ENCODE peak calls at places on chromosome 9, in ten cellular contexts. Z is sigmoid colon, N is A549, X is vagina, L is esophagus squamous epithelium, I is esophagus muscularis mucosa, G is endothelial cell of umbilical vein, M is K562, V is tibial nerve, S is H1. C is an unnamed sample.
A peak's percentile ranks its signal among the peaks of the same experiment; 100 is the strongest.

GRCh38 chr9:93295031-93295430 is 111.1 kb downstream of the WNK2 start:
- DNase-seq in Z (no peak), N (no peak), X (no peak), L (no peak), I (peak; percentile 83), G (no peak), M (no peak), V (no peak), S (no peak), C (no peak)

GRCh38 chr9:112360047-112360804 is 19.7 kb upstream of the HSDL2 start:
- DNase-seq in Z (no peak), N (no peak), X (no peak), L (no peak), I (no peak), G (peak; percentile 60), M (no peak), V (no peak), S (no peak), C (no peak)

GRCh38 chr9:3912817-3913216 is 387.0 kb upstream of the RFX3 start:
- DNase-seq in Z (no peak), N (no peak), X (no peak), L (no peak), I (no peak), G (no peak), M (no peak), V (no peak), S (no peak), C (no peak)

GRCh38 chr9:114386886-114387677 is 700 bp downstream of the AKNA start:
- DNase-seq in Z (peak; percentile 81), N (no peak), X (no peak), L (no peak), I (no peak), G (no peak), M (no peak), V (no peak), S (no peak), C (no peak)

GRCh38 chr9:19026375-19026774 is 6.6 kb downstream of the SAXO1 start:
- DNase-seq in Z (no peak), N (no peak), X (no peak), L (no peak), I (no peak), G (no peak), M (no peak), V (no peak), S (no peak), C (no peak)

GRCh38 chr9:77946969-77947368 is 84.6 kb downstream of the GNAQ start:
- DNase-seq in Z (no peak), N (no peak), X (no peak), L (no peak), I (peak; percentile 92), G (no peak), M (no peak), V (no peak), S (no peak), C (no peak)

GRCh38 chr9:101399641-101399965 is 952 bp downstream of the ZNF189 start:
- DNase-seq in Z (no peak), N (no peak), X (no peak), L (no peak), I (no peak), G (no peak), M (no peak), V (no peak), S (no peak), C (no peak)

GRCh38 chr9:79623799-79624721 is 52.3 kb downstream of the TLE4 start:
- DNase-seq in Z (peak; percentile 63), N (peak; percentile 13), X (no peak), L (peak; percentile 2), I (no peak), G (peak; percentile 70), M (peak; percentile 5), V (no peak), S (no peak), C (no peak)

GRCh38 chr9:27599521-27600234 is 26.4 kb upstream of the C9orf72 start:
- DNase-seq in Z (no peak), N (no peak), X (no peak), L (no peak), I (no peak), G (no peak), M (no peak), V (no peak), S (no peak), C (no peak)

GRCh38 chr9:95197692-95198271 is 119.7 kb downstream of the FANCC start:
- DNase-seq in Z (no peak), N (no peak), X (no peak), L (no peak), I (no peak), G (no peak), M (no peak), V (no peak), S (no peak), C (no peak)

GRCh38 chr9:346114-346513 is 131.4 kb downstream of the DOCK8 start:
- DNase-seq in Z (no peak), N (no peak), X (no peak), L (no peak), I (no peak), G (no peak), M (no peak), V (no peak), S (no peak), C (no peak)

GRCh38 chr9:3662671-3663070 is 136.9 kb upstream of the RFX3 start:
- DNase-seq in Z (no peak), N (no peak), X (no peak), L (no peak), I (no peak), G (no peak), M (no peak), V (no peak), S (no peak), C (no peak)

GRCh38 chr9:37293664-37294524 is 128.6 kb upstream of the GRHPR start:
- DNase-seq in Z (no peak), N (no peak), X (no peak), L (no peak), I (no peak), G (peak; percentile 43), M (no peak), V (no peak), S (no peak), C (no peak)

GRCh38 chr9:128927731-128928411 is 7.1 kb downstream of the PHYHD1 start:
- DNase-seq in Z (no peak), N (peak; percentile 83), X (no peak), L (no peak), I (no peak), G (peak; percentile 65), M (peak; percentile 72), V (no peak), S (peak; percentile 84), C (peak; percentile 83)

DNA sequence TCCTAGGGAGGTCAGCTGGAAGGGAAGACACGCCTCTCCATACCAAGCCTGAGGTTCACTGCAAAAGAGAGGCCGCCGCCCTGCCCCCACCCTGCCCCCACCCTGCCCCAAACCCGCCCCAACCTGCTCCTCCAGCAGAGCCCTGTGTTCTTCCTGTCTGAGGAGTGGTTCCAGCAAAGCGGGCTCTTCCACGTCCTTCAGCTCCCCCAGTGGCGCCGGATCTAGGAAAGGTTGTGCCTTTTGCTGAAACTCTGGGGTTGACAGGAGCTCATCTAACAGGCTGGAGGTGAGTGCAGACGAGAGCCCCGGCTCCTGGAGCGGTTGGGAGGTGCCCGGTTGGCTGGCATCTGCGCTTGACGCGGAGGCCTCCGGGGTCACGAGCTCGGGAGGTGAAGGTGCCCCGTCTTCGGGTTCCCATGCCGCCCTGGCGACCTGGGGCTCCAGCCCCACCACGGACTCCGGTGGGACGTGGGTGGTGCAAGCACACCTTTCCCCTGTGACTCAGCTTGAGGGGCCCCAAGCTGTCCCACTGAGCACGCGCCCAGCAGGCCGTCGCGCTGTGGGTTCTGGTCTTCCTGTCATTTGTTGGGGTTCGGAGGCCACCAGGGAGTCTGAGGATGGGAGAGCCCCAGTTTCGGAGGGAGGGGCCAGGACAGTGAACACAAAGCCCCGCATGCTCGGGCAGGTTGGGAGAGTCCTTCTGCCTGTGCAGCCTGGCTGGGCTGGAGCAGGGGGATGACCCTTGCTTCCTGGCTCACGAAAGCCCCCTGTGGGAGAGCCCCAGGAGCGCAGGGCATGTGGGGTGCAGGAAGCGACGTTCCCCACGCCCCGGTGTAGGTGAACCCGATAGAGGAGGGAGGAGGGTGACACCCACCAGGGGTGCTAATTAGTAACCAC is 1467.1 kb downstream of the FOXD4L5 start:
- DNase-seq in Z (peak; percentile 82), N (no peak), X (peak; percentile 98), L (no peak), I (peak; percentile 97), G (peak; percentile 18), M (peak; percentile 12), V (peak; percentile 38), S (peak; percentile 91), C (no peak)
- TF ChIP-seq POLR2A in Z (no peak), N (peak; percentile 4), X (no peak), L (no peak), I (no peak), G (no peak), M (no peak), V (no peak), S (no peak), C (no peak)

DNA sequence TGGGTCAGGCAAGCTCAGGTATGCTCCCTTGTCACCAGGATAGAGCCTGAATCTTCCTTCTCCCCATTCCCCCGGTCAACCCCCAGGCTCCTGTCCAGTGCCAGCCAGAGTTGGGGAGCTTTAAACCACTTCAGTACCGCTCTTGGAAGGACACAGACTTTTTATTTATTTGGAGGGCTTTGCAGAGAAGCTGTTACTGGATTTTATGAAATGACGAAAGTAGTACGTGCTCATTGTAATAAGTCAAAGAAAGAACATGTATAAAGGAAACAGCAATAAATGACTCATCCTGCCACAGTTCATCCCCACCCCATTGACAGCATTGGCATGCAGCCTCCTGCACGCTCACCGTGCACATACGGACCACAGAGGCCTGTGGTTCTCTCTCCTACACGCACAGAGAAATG is 230.3 kb downstream of the AUH start:
- DNase-seq in Z (peak; percentile 87), N (peak; percentile 31), X (no peak), L (no peak), I (no peak), G (peak; percentile 72), M (no peak), V (no peak), S (no peak), C (peak; percentile 73)
- TF ChIP-seq POLR2A in Z (no peak), N (no peak), X (no peak), L (no peak), I (no peak), G (no peak), M (no peak), V (no peak), S (no peak), C (no peak)

GRCh38 chr9:15510789-15511575 is at the start of gene PSIP1:
- DNase-seq in Z (peak; percentile 81), N (peak; percentile 60), X (peak; percentile 90), L (peak; percentile 55), I (peak; percentile 94), G (peak; percentile 87), M (peak; percentile 69), V (peak; percentile 44), S (peak; percentile 86), C (peak; percentile 64)
- TF ChIP-seq POLR2A in Z (no peak), N (peak; percentile 84), X (no peak), L (no peak), I (no peak), G (peak; percentile 78), M (peak; percentile 67), V (peak; percentile 22), S (peak; percentile 79), C (peak; percentile 86)

DNA sequence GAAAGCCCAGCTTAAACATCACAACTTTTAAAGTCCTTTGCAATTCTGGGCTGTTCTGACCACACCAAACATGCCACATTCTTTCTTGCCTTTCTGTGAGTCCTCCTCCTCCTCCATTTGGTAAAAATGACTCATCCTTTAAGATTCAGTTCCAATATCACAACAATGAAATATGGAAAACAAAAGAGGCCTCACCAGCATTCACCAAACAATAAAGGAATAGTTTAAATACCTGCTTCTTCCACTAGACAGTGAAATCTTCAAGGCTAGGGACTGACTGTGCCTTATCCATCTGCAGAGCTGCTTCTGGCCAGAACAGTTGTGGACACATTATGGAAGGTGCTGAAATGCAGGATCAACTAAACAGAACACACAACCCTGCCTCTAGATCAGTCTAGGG is 36.0 kb downstream of the NR6A1 start:
- DNase-seq in Z (no peak), N (no peak), X (no peak), L (no peak), I (no peak), G (peak; percentile 48), M (no peak), V (no peak), S (no peak), C (peak; percentile 55)
- TF ChIP-seq POLR2A in Z (no peak), N (no peak), X (no peak), L (no peak), I (no peak), G (no peak), M (no peak), V (no peak), S (no peak), C (no peak)

C was measured in H54.